ENCODE peak calls at places on chromosome 14, in five cellular contexts. Q is IMR-90, G is HepG2, P is SK-N-SH, F is GM12878. Z is an unnamed sample.

GRCh38 chr14:64799555-64799954 is 80.2 kb downstream of the SPTB start:
- DNase-seq in G (no peak), Q (no peak), P (no peak), F (no peak), Z (no peak)

GRCh38 chr14:63164108-63164683 is 40.0 kb upstream of the RHOJ start:
- DNase-seq in Q (no peak), P (no peak), F (no peak), G (no peak), Z (no peak)

GRCh38 chr14:93042968-93043940 is 72.5 kb downstream of the ITPK1 start:
- DNase-seq in G (peak; percentile 90), P (peak; percentile 81), F (no peak), Q (peak; percentile 63), Z (no peak)

GRCh38 chr14:79074501-79074900 is 904.3 kb downstream of the NRXN3 start:
- DNase-seq in F (no peak), P (no peak), G (no peak), Q (no peak), Z (no peak)

GRCh38 chr14:37545174-37545573 is 49.9 kb downstream of the FOXA1 start:
- DNase-seq in G (no peak), P (no peak), F (no peak), Q (peak; percentile 8), Z (no peak)

GRCh38 chr14:65412881-65413738 is 580 bp downstream of the FUT8 start:
- DNase-seq in F (no peak), G (peak; percentile 17), Q (peak; percentile 73), P (peak; percentile 69), Z (no peak)

GRCh38 chr14:61140872-61141271 is 140.3 kb downstream of the TMEM30B start:
- DNase-seq in G (no peak), F (no peak), P (no peak), Q (peak; percentile 96), Z (no peak)

GRCh38 chr14:35044939-35045797 is 904 bp upstream of the FAM177A1 start:
- DNase-seq in F (no peak), P (peak; percentile 22), Q (peak; percentile 62), G (no peak), Z (no peak)

GRCh38 chr14:63178912-63179311 is 25.3 kb upstream of the RHOJ start:
- DNase-seq in F (no peak), G (no peak), Q (peak; percentile 46), P (no peak), Z (no peak)

GRCh38 chr14:92735344-92735743 is 13.1 kb downstream of the LGMN start:
- DNase-seq in Q (no peak), G (no peak), F (no peak), P (no peak), Z (no peak)

GRCh38 chr14:68718033-68718725 is 74.7 kb downstream of the ZFP36L1 start:
- DNase-seq in Q (no peak), G (no peak), P (no peak), F (no peak), Z (no peak)

GRCh38 chr14:105471823-105472495 is 2.7 kb upstream of the CRIP2 start:
- DNase-seq in P (no peak), F (no peak), G (no peak), Q (no peak), Z (no peak)

GRCh38 chr14:72736348-72736747 is 157.6 kb downstream of the DPF3 start:
- DNase-seq in Q (peak; percentile 83), G (peak; percentile 46), P (peak; percentile 71), F (no peak), Z (peak; percentile 37)

GRCh38 chr14:59811850-59812249 is 58.7 kb downstream of the RTN1 start:
- DNase-seq in Q (no peak), G (no peak), F (no peak), P (no peak), Z (no peak)

GRCh38 chr14:52377940-52378339 is 63.8 kb downstream of the PTGER2 start:
- DNase-seq in F (no peak), Q (no peak), P (no peak), G (no peak), Z (no peak)

GRCh38 chr14:96121660-96122395 is 82.7 kb downstream of the C14orf132 start:
- DNase-seq in P (no peak), Q (peak; percentile 94), F (no peak), G (no peak), Z (no peak)

GRCh38 chr14:29930283-29930682 is 2.6 kb upstream of the PRKD1 start:
- DNase-seq in P (no peak), F (no peak), G (no peak), Q (peak; percentile 47), Z (no peak)

GRCh38 chr14:96587823-96588385 is 85.7 kb downstream of the PAPOLA start:
- DNase-seq in Q (no peak), G (no peak), P (no peak), F (no peak), Z (no peak)

GRCh38 chr14:90179357-90179756 is 77.0 kb upstream of the PSMC1 start:
- DNase-seq in F (no peak), P (peak; percentile 28), G (no peak), Q (no peak), Z (no peak)

GRCh38 chr14:55062517-55063351 is 11.3 kb downstream of the MAPK1IP1L start:
- DNase-seq in Q (no peak), G (no peak), P (no peak), F (no peak), Z (no peak)

GRCh38 chr14:94237046-94237445 is 56.0 kb downstream of the SERPINA10 start:
- DNase-seq in Q (no peak), P (no peak), G (no peak), F (no peak), Z (no peak)
- TF ChIP-seq SMC3 in Q (no peak), P (no peak), G (no peak), F (no peak), Z (no peak)

GRCh38 chr14:21614245-21614644 is 20.5 kb downstream of the OR10G2 start:
- DNase-seq in G (no peak), Q (no peak), F (no peak), P (no peak), Z (no peak)
- H3K9ac ChIP-seq in G (no peak overlapping the region), Q (no peak overlapping the region), F (no peak overlapping the region), P (no peak overlapping the region), Z (no peak overlapping the region)

GRCh38 chr14:66974397-66975025 is 214.7 kb upstream of the GARIN2 start:
- DNase-seq in Q (peak; percentile 4), G (no peak), P (no peak), F (no peak), Z (no peak)
- TF ChIP-seq SMC3 in Q (no peak), G (no peak), P (no peak), F (no peak), Z (no peak)

DNA sequence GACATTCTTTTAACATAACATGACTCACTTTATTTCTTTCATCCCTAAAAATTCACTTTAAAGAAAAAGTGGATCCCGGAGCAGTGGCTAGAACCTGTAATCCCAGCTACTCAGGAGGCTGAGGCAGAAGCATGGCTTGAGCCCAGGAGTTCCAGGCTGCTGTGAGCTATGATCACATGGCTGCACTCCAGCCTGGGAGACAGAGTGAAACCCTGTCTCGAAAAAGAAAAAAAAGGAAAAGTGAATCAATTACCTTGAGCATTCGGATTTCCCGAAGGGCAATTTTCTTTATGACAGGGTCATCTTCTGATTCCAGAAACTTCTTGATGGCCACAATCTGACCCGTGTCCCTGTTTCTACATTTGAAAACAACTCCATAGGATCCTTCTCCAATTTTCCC is 1.2 kb downstream of the CDKL1 start:
- DNase-seq in P (no peak), Q (no peak), G (no peak), F (no peak), Z (no peak)
- H3K9ac ChIP-seq in P (peak overlapping the region; percentile 74), Q (no peak overlapping the region), G (no peak overlapping the region), F (no peak overlapping the region), Z (peak overlapping the region; percentile 86)

GRCh38 chr14:100871234-100872186 is 32.0 kb downstream of the RTL1 start:
- DNase-seq in Q (peak; percentile 59), G (peak; percentile 22), P (no peak), F (no peak), Z (peak; percentile 81)

GRCh38 chr14:100873083-100873482 is 30.4 kb downstream of the RTL1 start:
- DNase-seq in P (no peak), F (no peak), G (no peak), Q (no peak), Z (no peak)

GRCh38 chr14:100874051-100874410 is 29.5 kb downstream of the RTL1 start:
- DNase-seq in P (no peak), Q (no peak), F (no peak), G (no peak), Z (no peak)

GRCh38 chr14:100872241-100872640 is 31.3 kb downstream of the RTL1 start:
- DNase-seq in G (no peak), P (no peak), F (no peak), Q (peak; percentile 43), Z (no peak)

GRCh38 chr14:100872641-100873071 is 30.9 kb downstream of the RTL1 start:
- DNase-seq in G (no peak), P (no peak), F (no peak), Q (no peak), Z (no peak)
- TF ChIP-seq SMC3 in G (no peak), P (no peak), F (no peak), Q (no peak), Z (no peak)

GRCh38 chr14:94771906-94772468 is 2.1 kb upstream of the GSC start:
- DNase-seq in Q (no peak), G (no peak), P (no peak), F (no peak), Z (no peak)
- H3K9ac ChIP-seq in Q (no peak overlapping the region), G (no peak overlapping the region), P (no peak overlapping the region), F (no peak overlapping the region), Z (no peak overlapping the region)

DNA sequence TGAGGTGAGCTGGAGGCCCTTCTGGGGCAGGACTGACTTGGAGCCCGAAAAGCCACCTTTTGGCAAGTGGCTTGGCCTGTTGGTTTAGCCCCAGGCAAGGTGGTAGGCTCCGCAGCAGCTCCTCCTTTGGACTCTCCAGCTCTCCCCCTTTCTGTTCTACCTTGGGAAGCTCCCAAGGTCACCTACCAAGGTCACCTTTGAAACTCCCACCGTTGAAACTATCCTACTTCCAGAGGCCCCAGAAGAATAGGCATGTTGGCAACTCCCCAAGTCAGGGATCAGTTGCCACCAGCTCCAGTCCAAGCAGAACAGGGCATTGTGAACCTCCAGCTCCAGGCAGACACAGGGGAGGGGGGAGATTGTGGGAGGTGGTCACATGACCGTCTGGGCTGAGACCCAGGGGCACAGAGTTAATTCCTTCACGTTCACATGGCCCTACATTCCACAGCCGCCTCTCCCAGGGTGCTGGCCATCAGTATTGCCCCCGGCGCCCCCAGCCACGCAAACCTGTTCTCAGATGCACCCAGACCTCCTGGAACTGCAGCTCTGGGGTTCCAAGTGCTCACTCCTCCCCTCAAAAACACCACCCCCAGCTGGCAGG is 14.4 kb downstream of the IRF2BPL start:
- DNase-seq in P (peak; percentile 71), G (peak; percentile 68), F (no peak), Q (peak; percentile 47), Z (no peak)
- TF ChIP-seq SMC3 in P (no peak), G (no peak), F (no peak), Q (no peak), Z (no peak)

GRCh38 chr14:102920273-102920997 is 2.0 kb upstream of the AMN start:
- DNase-seq in F (no peak), Q (no peak), G (no peak), P (no peak), Z (no peak)
- H3K9ac ChIP-seq in F (no peak overlapping the region), Q (no peak overlapping the region), G (no peak overlapping the region), P (no peak overlapping the region), Z (no peak overlapping the region)

Z was measured in K562.